ENCODE peak calls at places on chromosomes 5 and 9, in five cellular contexts. Z, G, I, B and R are unnamed samples.

GRCh38 chr5:178794433-178794832 is 64.0 kb upstream of the ZNF354A start:
- DNase-seq in Z (no peak), G (no peak), I (no peak), B (no peak), R (no peak)

GRCh38 chr5:13994606-13995336 is 50.3 kb upstream of the DNAH5 start:
- DNase-seq in Z (no peak), G (no peak), I (no peak), B (no peak), R (no peak)

GRCh38 chr5:88768411-88768810 is 114.6 kb downstream of the MEF2C start:
- DNase-seq in Z (no peak), G (no peak), I (no peak), B (no peak), R (no peak)

GRCh38 chr5:62627121-62627520 is 48.5 kb downstream of the LRRC70 start:
- DNase-seq in Z (no peak), G (no peak), I (no peak), B (no peak), R (no peak)

GRCh38 chr9:24899463-24899862 is 353.8 kb upstream of the IZUMO3 start:
- DNase-seq in Z (no peak), G (no peak), I (no peak), B (no peak), R (no peak)

GRCh38 chr9:132237481-132237880 is 75.6 kb downstream of the NTNG2 start:
- DNase-seq in Z (no peak), G (no peak), I (no peak), B (no peak), R (no peak)

GRCh38 chr9:128835246-128836210 is 5.9 kb upstream of the SPOUT1 start:
- DNase-seq in Z (no peak), G (no peak), I (no peak), B (no peak), R (no peak)

GRCh38 chr5:143471041-143471509 is 67.6 kb upstream of the NR3C1 start:
- DNase-seq in Z (peak; percentile 27), G (no peak), I (no peak), B (no peak), R (no peak)